ENCODE peak calls at places on chromosomes 3 and 15, in nine cellular contexts. J, O, Z, Y, Q, F, E, T and D are unnamed samples.

GRCh38 chr15:25797511-25798206 is 65.5 kb downstream of the ATP10A start:
- DNase-seq in Q (no peak), T (no peak), Z (peak; percentile 10), J (no peak), O (no peak), F (no peak), E (no peak), Y (no peak), D (peak; percentile 59)

GRCh38 chr3:46848271-46849097 is 14.8 kb downstream of the MYL3 start:
- DNase-seq in F (peak; percentile 16), Q (peak; percentile 43), T (no peak), Z (peak; percentile 38), J (no peak), E (peak; percentile 61), O (peak; percentile 22), Y (no peak), D (peak; percentile 64)

GRCh38 chr15:63401078-63401477 is 19.4 kb upstream of the CA12 start:
- DNase-seq in J (no peak), Z (no peak), Q (no peak), E (no peak), O (no peak), T (no peak), F (no peak), Y (no peak), D (no peak)

GRCh38 chr3:128486692-128487537 is 6.1 kb downstream of the GATA2 start:
- DNase-seq in Q (no peak), T (no peak), F (peak; percentile 4), O (peak; percentile 24), E (no peak), Y (peak; percentile 13), J (peak; percentile 63), Z (no peak), D (peak; percentile 64)

GRCh38 chr3:37990527-37990926 is at the start of gene VILL:
- DNase-seq in Y (no peak), Z (no peak), Q (no peak), E (no peak), F (peak; percentile 45), O (no peak), J (no peak), T (no peak), D (peak; percentile 76)

GRCh38 chr15:100160953-100161352 is 180.8 kb downstream of the ADAMTS17 start:
- DNase-seq in O (no peak), Z (no peak), T (no peak), F (no peak), J (no peak), Y (no peak), E (no peak), Q (no peak), D (no peak)

GRCh38 chr15:87429754-87430153 is 826.8 kb downstream of the NTRK3 start:
- DNase-seq in O (no peak), T (no peak), E (no peak), J (no peak), Q (no peak), Y (no peak), Z (no peak), F (no peak), D (no peak)

GRCh38 chr3:732326-732928 is 360.4 kb upstream of the CNTN6 start:
- DNase-seq in F (no peak), T (no peak), Y (no peak), O (no peak), E (no peak), Q (no peak), J (no peak), Z (no peak), D (no peak)

GRCh38 chr15:75235051-75235673 is 23.0 kb upstream of the GOLGA6C start:
- DNase-seq in Q (no peak), Z (no peak), E (no peak), T (no peak), O (no peak), Y (no peak), F (no peak), J (no peak), D (peak; percentile 43)

GRCh38 chr3:60497922-60498321 is 753.3 kb downstream of the FHIT start:
- DNase-seq in T (no peak), Q (no peak), Z (no peak), J (peak; percentile 2), E (no peak), O (no peak), Y (peak; percentile 32), F (peak; percentile 35), D (no peak)

GRCh38 chr3:152834354-152835310 is at the start of gene P2RY1:
- DNase-seq in Q (peak; percentile 48), J (peak; percentile 85), O (peak; percentile 97), F (peak; percentile 75), E (peak; percentile 6), Y (no peak), T (peak; percentile 47), Z (no peak), D (peak; percentile 90)

GRCh38 chr15:93298901-93299300 is 209.9 kb upstream of the RGMA start:
- DNase-seq in Z (no peak), E (no peak), Y (no peak), T (no peak), Q (no peak), J (no peak), O (no peak), F (peak; percentile 96), D (peak; percentile 82)

GRCh38 chr3:14143826-14144225 is 19.0 kb downstream of the TMEM43 start:
- DNase-seq in Q (peak; percentile 83), O (peak; percentile 56), Z (peak; percentile 92), E (peak; percentile 98), F (peak; percentile 94), Y (no peak), J (no peak), T (no peak), D (no peak)

GRCh38 chr3:111070772-111071256 is 802 bp upstream of the NECTIN3 start:
- DNase-seq in E (no peak), Y (no peak), J (no peak), Q (no peak), O (no peak), T (no peak), Z (peak; percentile 76), F (peak; percentile 80), D (no peak)

GRCh38 chr15:39242345-39242744 is 338.5 kb upstream of the THBS1 start:
- DNase-seq in E (no peak), F (peak; percentile 73), Q (peak; percentile 87), J (no peak), O (no peak), T (no peak), Z (peak; percentile 73), Y (no peak), D (no peak)

GRCh38 chr3:49278548-49278947 is 1.5 kb upstream of the C3orf62 start:
- DNase-seq in Y (no peak), F (no peak), T (no peak), Q (no peak), Z (no peak), E (no peak), O (no peak), J (no peak), D (no peak)

GRCh38 chr3:49513494-49514179 is 40.6 kb upstream of the BSN start:
- DNase-seq in O (no peak), J (no peak), E (no peak), Y (no peak), T (no peak), Q (no peak), F (no peak), Z (no peak), D (no peak)

GRCh38 chr3:185779461-185779860 is 45.4 kb downstream of the IGF2BP2 start:
- DNase-seq in E (no peak), T (no peak), J (no peak), Z (no peak), F (no peak), Q (no peak), Y (no peak), O (no peak), D (no peak)

GRCh38 chr15:90393040-90393439 is 5.0 kb downstream of the IQGAP1 start:
- DNase-seq in E (no peak), F (no peak), O (peak; percentile 3), Z (no peak), J (no peak), T (no peak), Q (no peak), Y (no peak), D (no peak)

GRCh38 chr3:151638555-151638954 is 95.2 kb upstream of the AADACL2 start:
- DNase-seq in J (no peak), O (no peak), E (no peak), Z (no peak), T (no peak), Q (no peak), F (no peak), Y (no peak), D (no peak)

GRCh38 chr15:93035953-93036810 is 52.8 kb downstream of the RGMA start:
- DNase-seq in O (peak; percentile 49), Y (peak; percentile 45), T (no peak), J (peak; percentile 61), Z (no peak), F (peak; percentile 59), E (no peak), Q (no peak), D (peak; percentile 62)

GRCh38 chr3:135453333-135453732 is 512.2 kb upstream of the PPP2R3A start:
- DNase-seq in F (no peak), E (no peak), O (no peak), T (no peak), Y (no peak), Z (no peak), J (no peak), Q (no peak), D (no peak)

GRCh38 chr3:193757457-193757856 is 164.4 kb downstream of the OPA1 start:
- DNase-seq in E (no peak), Y (no peak), Q (no peak), T (no peak), O (no peak), F (no peak), Z (no peak), J (no peak), D (no peak)

GRCh38 chr15:87777054-87777498 is 479.5 kb downstream of the NTRK3 start:
- DNase-seq in O (no peak), F (peak; percentile 32), T (no peak), J (no peak), Y (no peak), Z (peak; percentile 80), Q (peak; percentile 76), E (no peak), D (no peak)

GRCh38 chr3:71393093-71393492 is 190.4 kb downstream of the FOXP1 start:
- DNase-seq in T (no peak), F (peak; percentile 17), Z (no peak), J (no peak), Q (no peak), Y (no peak), O (no peak), E (no peak), D (no peak)

GRCh38 chr3:192170659-192171058 is 556.7 kb downstream of the FGF12 start:
- DNase-seq in F (no peak), J (no peak), Y (no peak), T (no peak), O (no peak), Z (no peak), Q (no peak), E (no peak), D (no peak)

GRCh38 chr15:80153900-80154299 is 1.1 kb downstream of the FAH start:
- DNase-seq in Z (no peak), O (peak; percentile 25), E (no peak), Q (no peak), F (no peak), Y (no peak), T (no peak), J (no peak), D (no peak)

GRCh38 chr3:88044411-88044810 is 14.4 kb downstream of the CGGBP1 start:
- DNase-seq in J (no peak), F (no peak), Y (no peak), T (no peak), O (no peak), Z (no peak), Q (peak; percentile 41), E (no peak), D (no peak)

GRCh38 chr3:52830535-52831258 is at the start of gene ITIH4:
- DNase-seq in Y (no peak), J (no peak), F (peak; percentile 69), T (no peak), O (no peak), Q (no peak), Z (no peak), E (no peak), D (no peak)

GRCh38 chr15:77032647-77033416 is 37.9 kb downstream of the PSTPIP1 start:
- DNase-seq in O (no peak), T (no peak), J (no peak), Z (no peak), F (no peak), E (no peak), Y (no peak), Q (no peak), D (peak; percentile 67)

GRCh38 chr3:3015472-3016089 is 94.6 kb downstream of the IL5RA start:
- DNase-seq in E (no peak), T (no peak), J (peak; percentile 61), Q (peak; percentile 38), Z (no peak), Y (peak; percentile 19), F (peak; percentile 53), O (peak; percentile 23), D (no peak)